ENCODE peak calls at places on chromosomes 16 and 17, in seven cellular contexts. P is heart right ventricle, F is ovary, M is body of pancreas, V is cardiac muscle cell, U is ascending aorta, S is left lung. Y is an unnamed sample. For H3K4me1, the result is how much of the 10 kb centered on the place peaks cover.

GRCh38 chr17:2068589-2069051 is 13.7 kb downstream of the HIC1 start:
- DNase-seq in M (no peak), U (no peak), P (no peak), V (peak), F (peak), S (no peak), Y (peak)

GRCh38 chr16:71767060-71767900 is 41.4 kb downstream of the AP1G1 start:
- DNase-seq in M (no peak), U (no peak), P (no peak), V (no peak), F (no peak), S (no peak), Y (no peak)

GRCh38 chr17:16456770-16457316 is 35.1 kb downstream of the LRRC75A start:
- DNase-seq in M (no peak), F (no peak), S (no peak), U (no peak), P (no peak), V (peak), Y (peak)

GRCh38 chr16:27314161-27314723 is 468 bp downstream of the IL4R start:
- DNase-seq in S (peak), P (peak), M (peak), U (peak), V (peak), F (no peak), Y (no peak)

GRCh38 chr16:52906271-52906670 is 146.4 kb downstream of the CHD9NB start:
- DNase-seq in F (no peak), U (no peak), V (no peak), P (no peak), S (no peak), M (no peak), Y (no peak)

GRCh38 chr16:48335961-48336360 is 49.3 kb downstream of the SIAH1 start:
- DNase-seq in S (no peak), P (no peak), M (no peak), U (no peak), F (no peak), V (peak), Y (no peak)

GRCh38 chr17:71024969-71025368 is 855.6 kb downstream of the KCNJ2 start:
- DNase-seq in S (no peak), M (no peak), U (no peak), P (no peak), F (no peak), V (no peak), Y (no peak)

GRCh38 chr16:87877942-87878507 is 8.7 kb upstream of the SLC7A5 start:
- DNase-seq in S (no peak), P (no peak), F (no peak), V (no peak), M (no peak), U (no peak), Y (no peak)

GRCh38 chr16:18062713-18063112 is 273.8 kb downstream of the NPIPA8 start:
- DNase-seq in P (no peak), M (no peak), S (no peak), V (no peak), F (no peak), U (no peak), Y (no peak)

GRCh38 chr17:10052414-10052813 is 146.0 kb downstream of the GAS7 start:
- DNase-seq in M (no peak), V (no peak), U (no peak), P (no peak), S (no peak), F (no peak), Y (no peak)

GRCh38 chr16:29025735-29026134 is 40.9 kb downstream of the LAT start:
- DNase-seq in M (no peak), V (no peak), U (no peak), F (no peak), S (no peak), P (no peak), Y (no peak)

GRCh38 chr17:74211929-74212261 is 1.5 kb upstream of the TTYH2 start:
- DNase-seq in U (no peak), V (no peak), S (no peak), P (no peak), M (no peak), F (no peak), Y (no peak)

GRCh38 chr16:69554495-69554894 is 11.3 kb upstream of the NFAT5 start:
- DNase-seq in V (no peak), M (no peak), U (no peak), F (no peak), P (no peak), S (no peak), Y (peak)

GRCh38 chr17:40317345-40317873 is 8.4 kb downstream of the RARA start:
- DNase-seq in F (peak), M (peak), U (no peak), P (peak), V (peak), S (peak), Y (peak)

GRCh38 chr17:34727601-34728000 is 148.2 kb downstream of the TMEM132E start:
- DNase-seq in M (no peak), P (no peak), V (no peak), F (no peak), U (no peak), S (no peak), Y (no peak)

GRCh38 chr17:16491131-16491702 is 776 bp downstream of the LRRC75A start:
- DNase-seq in F (peak), P (no peak), S (no peak), V (no peak), U (no peak), M (no peak), Y (peak)

GRCh38 chr17:6078370-6078950 is 8.3 kb downstream of the WSCD1 start:
- DNase-seq in F (no peak), S (no peak), M (no peak), V (no peak), P (no peak), U (no peak), Y (no peak)

GRCh38 chr17:4497101-4497824 is 1.4 kb upstream of the SPNS2 start:
- DNase-seq in F (no peak), V (no peak), U (peak), S (no peak), P (no peak), M (peak), Y (no peak)

GRCh38 chr17:36072431-36073121 is 8.5 kb downstream of the CCL18 start:
- DNase-seq in F (no peak), M (peak), P (peak), V (peak), S (peak), U (no peak), Y (peak)

GRCh38 chr17:45127209-45127582 is 5.1 kb downstream of the PLCD3 start:
- DNase-seq in V (no peak), S (no peak), P (no peak), M (no peak), U (no peak), F (no peak), Y (peak)

GRCh38 chr16:48137822-48138221 is 18.0 kb downstream of the ABCC12 start:
- DNase-seq in U (no peak), P (no peak), F (no peak), M (no peak), S (no peak), V (no peak), Y (no peak)

GRCh38 chr17:17155568-17155967 is 50.6 kb downstream of the PLD6 start:
- DNase-seq in V (no peak), S (no peak), M (no peak), F (no peak), U (no peak), P (no peak), Y (no peak)

GRCh38 chr17:72539981-72540897 is 419.4 kb downstream of the SOX9 start:
- DNase-seq in U (no peak), S (peak), M (peak), P (peak), F (peak), V (peak), Y (peak)

GRCh38 chr17:63837962-63838585 is 4.4 kb downstream of the SMARCD2 start:
- DNase-seq in U (no peak), S (no peak), V (no peak), F (no peak), P (no peak), M (no peak), Y (no peak)
- H3K4me3 ChIP-seq in U (peak), S (no peak), V (no peak), F (no peak), P (no peak), M (no peak), Y (no peak)

GRCh38 chr17:82222816-82223215 is 6.0 kb upstream of the SLC16A3 start:
- DNase-seq in F (no peak), S (no peak), P (no peak), U (no peak), M (no peak), V (peak), Y (no peak)
- H3K4me1 ChIP-seq in F (under half), S (under half), P (under half), U (under half), M (under half), V (under half), Y (under half)

DNA sequence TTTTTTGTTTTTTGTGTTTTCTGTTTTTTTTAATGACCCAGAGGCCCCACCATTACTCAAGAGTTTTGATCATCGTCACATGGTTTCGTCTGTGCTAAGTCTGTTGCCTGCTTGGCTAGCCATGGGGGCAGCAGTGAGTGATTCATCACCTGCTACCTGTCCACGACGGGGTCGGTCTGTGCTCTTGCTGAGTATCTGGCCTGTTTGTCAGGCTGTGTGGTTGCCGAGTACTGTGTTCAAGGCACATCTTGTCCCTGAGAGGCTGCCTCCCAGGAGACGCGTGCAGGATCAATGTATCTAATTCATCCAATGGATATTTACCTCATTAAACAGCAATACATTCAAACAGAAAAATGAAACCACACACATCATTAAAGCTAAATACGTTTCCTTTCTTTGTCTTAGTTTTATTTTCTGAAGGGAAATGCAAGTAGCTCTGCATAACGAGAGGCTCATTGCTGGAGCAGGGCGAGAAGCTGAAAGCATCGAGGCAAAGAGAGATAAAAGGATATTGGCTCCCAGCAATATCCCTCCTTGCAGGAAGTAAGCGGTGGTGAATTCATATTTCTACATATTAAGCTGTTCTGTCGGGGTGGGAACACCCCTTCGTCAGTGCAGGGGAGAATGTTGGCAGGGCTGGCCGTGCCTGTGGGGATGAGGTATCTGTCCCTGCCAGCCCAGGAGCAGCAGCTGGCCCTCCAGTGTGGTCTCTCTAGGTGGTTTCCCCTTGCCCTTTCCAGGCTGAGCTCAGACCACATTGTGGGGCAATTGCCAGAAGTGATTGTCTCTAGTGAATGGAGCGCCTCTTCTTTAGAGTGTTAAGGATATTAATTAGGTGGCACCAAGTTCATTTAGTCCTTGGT is 166.2 kb upstream of the ASIC2 start:
- DNase-seq in V (no peak), S (no peak), U (no peak), F (no peak), P (no peak), M (no peak), Y (no peak)
- H3K4me3 ChIP-seq in V (no peak), S (no peak), U (no peak), F (no peak), P (no peak), M (no peak), Y (no peak)

GRCh38 chr17:42409467-42410351 is 13.3 kb downstream of the CAVIN1 start:
- DNase-seq in V (peak), P (no peak), F (peak), U (peak), M (peak), S (peak), Y (no peak)
- H3K4me1 ChIP-seq in V (under half), P (half or more), F (under half), U (half or more), M (under half), S (under half), Y (under half)

GRCh38 chr16:3112881-3113574 is 642 bp downstream of the ZNF205 start:
- DNase-seq in M (no peak), F (peak), S (no peak), U (no peak), P (no peak), V (peak), Y (no peak)

GRCh38 chr16:3115011-3115410 is 2.6 kb downstream of the ZNF205 start:
- DNase-seq in F (no peak), S (no peak), M (no peak), V (no peak), U (no peak), P (no peak), Y (no peak)

GRCh38 chr16:3115561-3115960 is 3.2 kb downstream of the ZNF205 start:
- DNase-seq in U (no peak), F (no peak), M (no peak), P (no peak), S (no peak), V (no peak), Y (no peak)

GRCh38 chr16:3112058-3112880 is at the start of gene ZNF205:
- DNase-seq in V (peak), P (peak), U (no peak), M (peak), S (peak), F (peak), Y (peak)

GRCh38 chr16:3113765-3114479 is 1.5 kb downstream of the ZNF205 start:
- DNase-seq in V (no peak), S (no peak), F (no peak), P (no peak), U (no peak), M (no peak), Y (peak)
- H3K4me3 ChIP-seq in V (peak), S (peak), F (peak), P (peak), U (peak), M (no peak), Y (peak)

Y was measured in BE2C.